ENCODE peak calls at places on chromosomes 7 and 10, in four cellular contexts. G is left lung, W is heart right ventricle, F is hepatocyte. V is an unnamed sample. For H3K4me1, the result is how much of the 10 kb centered on the place peaks cover.

GRCh38 chr7:33937871-33938270 is 32.5 kb downstream of the BMPER start:
- DNase-seq in F (no peak), G (no peak), W (no peak), V (no peak)

GRCh38 chr10:19659920-19660655 is 156.1 kb upstream of the PLXDC2 start:
- DNase-seq in G (no peak), W (no peak), F (no peak), V (no peak)

GRCh38 chr10:23106508-23106907 is 11.1 kb downstream of the MSRB2 start:
- DNase-seq in G (no peak), F (no peak), W (no peak), V (no peak)

GRCh38 chr10:121974535-121975294 is at the start of gene NSMCE4A:
- DNase-seq in F (peak), W (peak), G (peak), V (no peak)

GRCh38 chr10:67612577-67613537 is 83.1 kb downstream of the CTNNA3 start:
- DNase-seq in F (no peak), G (no peak), W (no peak), V (no peak)

GRCh38 chr7:107998150-107998549 is 4.8 kb downstream of the LAMB1 start:
- DNase-seq in G (no peak), F (no peak), W (no peak), V (no peak)

GRCh38 chr7:79046061-79046460 is 407.4 kb downstream of the MAGI2 start:
- DNase-seq in G (no peak), F (no peak), W (no peak), V (no peak)

GRCh38 chr7:15508258-15508657 is 53.6 kb downstream of the AGMO start:
- DNase-seq in W (no peak), G (no peak), F (no peak), V (no peak)

GRCh38 chr10:35124540-35124939 is 2.1 kb upstream of the CREM start:
- DNase-seq in W (no peak), F (no peak), G (no peak), V (no peak)

GRCh38 chr10:103742779-103743178 is 112.6 kb downstream of the SH3PXD2A start:
- DNase-seq in F (no peak), G (no peak), W (no peak), V (no peak)

GRCh38 chr7:158313931-158314330 is 273.7 kb downstream of the PTPRN2 start:
- DNase-seq in W (no peak), G (no peak), F (no peak), V (no peak)

GRCh38 chr7:127817466-127817865 is 165.5 kb downstream of the SND1 start:
- DNase-seq in F (no peak), W (no peak), G (no peak), V (no peak)
- H3K4me1 ChIP-seq in F (under half), W (under half), G (under half), V (under half)

GRCh38 chr10:92574545-92575377 is 868 bp upstream of the IDE start:
- DNase-seq in G (no peak), W (no peak), F (no peak), V (peak)

GRCh38 chr10:92575961-92576360 is 2.1 kb upstream of the IDE start:
- DNase-seq in F (no peak), G (no peak), W (no peak), V (no peak)

GRCh38 chr10:92572362-92573090 is 1.4 kb downstream of the IDE start:
- DNase-seq in W (peak), G (no peak), F (peak), V (no peak)

GRCh38 chr10:92573091-92573797 is 649 bp downstream of the IDE start:
- DNase-seq in F (peak), G (no peak), W (peak), V (no peak)

DNA sequence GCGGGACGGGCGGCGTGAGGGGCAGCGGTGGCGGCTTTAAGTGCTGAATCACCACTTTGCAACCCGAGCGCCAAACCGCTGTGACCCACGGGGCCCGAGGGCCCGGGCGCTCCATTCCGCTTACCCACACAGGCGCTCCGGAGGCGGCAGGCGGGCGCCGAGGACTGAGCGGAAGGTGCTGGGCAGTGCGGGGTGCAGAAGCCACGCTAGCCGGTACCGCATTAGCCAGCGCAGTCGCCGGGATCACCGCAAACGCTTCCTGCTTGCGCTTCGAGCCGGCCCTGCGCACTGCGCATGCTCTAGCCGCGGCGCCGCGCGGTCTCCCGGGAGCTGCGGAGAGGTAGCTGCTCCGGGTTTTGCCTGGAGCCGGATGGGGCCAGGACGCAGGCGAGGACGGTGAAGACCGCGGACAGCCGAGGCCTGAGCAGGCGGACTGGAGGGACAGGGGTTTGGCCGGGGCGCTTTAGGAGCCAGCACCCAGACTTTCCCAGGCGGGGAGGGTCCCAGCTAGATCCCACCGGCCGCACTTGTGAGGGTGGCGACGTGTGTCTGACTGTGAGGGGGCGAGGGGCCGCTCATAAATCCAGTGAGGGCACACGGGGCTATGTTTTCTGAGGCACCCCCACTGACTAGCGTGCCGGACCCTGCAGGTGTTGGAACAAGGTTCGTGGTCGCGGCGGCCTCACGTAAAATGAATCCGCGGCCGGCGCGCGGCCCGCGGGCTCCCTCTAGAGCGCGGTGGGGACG is at the start of gene IDE:
- DNase-seq in W (peak), F (peak), G (peak), V (peak)
- TF ChIP-seq CTCF in W (peak), F (peak), G (peak), V (no peak)

GRCh38 chr10:95653895-95654294 is 2.6 kb downstream of the ALDH18A1 start:
- DNase-seq in F (no peak), W (no peak), G (no peak), V (no peak)

GRCh38 chr10:95660283-95660682 is 3.8 kb upstream of the ALDH18A1 start:
- DNase-seq in G (no peak), F (no peak), W (no peak), V (no peak)

GRCh38 chr10:95655571-95656290 is 780 bp downstream of the ALDH18A1 start:
- DNase-seq in F (peak), W (no peak), G (no peak), V (no peak)

GRCh38 chr10:95657250-95657649 is 739 bp upstream of the ALDH18A1 start:
- DNase-seq in W (no peak), G (no peak), F (no peak), V (no peak)

DNA sequence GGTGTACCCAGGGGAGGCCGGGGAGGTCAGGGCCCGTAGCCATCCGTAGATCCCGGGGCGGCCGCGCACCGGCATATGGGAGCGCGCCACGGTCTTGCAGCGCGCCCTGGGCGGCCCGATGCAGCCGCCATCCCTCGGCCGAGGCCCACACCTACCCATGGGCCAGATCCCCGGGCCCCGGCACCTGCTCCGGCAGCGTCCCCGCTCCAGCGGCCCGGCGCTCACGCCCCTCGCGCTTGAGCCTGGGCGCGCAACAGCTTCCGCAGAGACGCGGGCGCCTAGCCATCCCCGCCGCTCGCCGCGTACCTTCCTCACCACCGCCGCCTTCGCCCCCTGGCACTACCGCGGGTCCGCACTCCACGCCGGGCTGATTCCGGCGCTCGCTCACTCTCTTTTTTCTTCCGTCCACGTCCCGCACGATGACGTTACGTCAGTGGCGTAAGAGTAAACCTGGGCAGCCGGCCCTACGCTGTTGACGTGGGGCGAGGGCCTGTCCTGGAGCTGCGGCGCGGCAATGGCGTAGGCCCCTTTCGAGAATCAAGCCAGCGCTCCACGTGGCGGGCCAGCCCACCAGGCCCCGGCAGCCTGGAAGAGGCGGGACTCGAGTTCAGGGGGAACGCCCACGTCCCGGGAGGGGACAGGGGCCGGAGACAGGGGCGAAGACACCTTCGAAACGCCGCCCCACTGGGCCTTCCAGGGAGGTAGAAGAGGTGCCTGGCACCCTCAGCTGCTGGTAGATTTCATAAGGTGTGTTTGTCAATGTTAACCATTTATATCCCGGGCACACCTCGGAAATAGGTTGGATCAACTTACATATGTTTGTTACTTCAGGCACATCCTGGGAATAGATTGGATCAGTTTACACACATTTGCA is at the start of gene ALDH18A1:
- DNase-seq in W (peak), F (peak), G (peak), V (peak)
- H3K27ac ChIP-seq in W (peak), F (peak), G (peak), V (peak)

DNA sequence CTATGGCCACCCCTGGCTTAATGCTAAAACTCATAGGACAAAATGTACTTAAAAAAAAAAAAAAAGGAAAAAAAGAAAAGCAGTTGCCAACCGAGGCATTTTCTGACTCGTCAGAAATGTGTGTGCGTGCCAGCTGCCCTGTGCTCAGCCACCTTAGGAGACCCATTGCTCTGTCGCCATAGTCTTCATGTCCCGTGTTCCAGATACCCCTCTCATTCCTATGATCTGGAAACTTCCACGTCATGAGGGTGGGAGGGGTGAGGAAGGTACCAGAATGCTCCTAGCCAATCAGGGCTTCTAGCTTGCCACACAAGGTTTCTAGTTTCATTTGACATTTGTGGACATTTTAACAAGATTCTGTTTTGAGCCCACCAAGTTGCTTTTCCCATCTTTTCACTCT is 212.9 kb downstream of the TCF7L2 start:
- DNase-seq in G (no peak), F (no peak), W (no peak), V (no peak)
- H3K4me1 ChIP-seq in G (under half), F (under half), W (under half), V (under half)

GRCh38 chr10:16520900-16521299 is 779 bp downstream of the C1QL3 start:
- DNase-seq in W (no peak), G (peak), F (peak), V (no peak)
- TF ChIP-seq CTCF in W (peak), G (no peak), F (peak), V (no peak)

GRCh38 chr10:56586391-56586790 is 225.3 kb upstream of the ZWINT start:
- DNase-seq in W (no peak), F (no peak), G (no peak), V (no peak)
- H3K27ac ChIP-seq in W (no peak), F (no peak), G (no peak), V (no peak)